ENCODE peak calls at places on chromosomes 2 and 18, in six cellular contexts. V, J, I, O, U and M are unnamed samples. For H3K27me3, the result is how much of the 10 kb centered on the place peaks cover.

GRCh38 chr2:222950886-222951285 is 90.0 kb downstream of the ACSL3 start:
- DNase-seq in O (no peak), J (no peak), V (peak), U (no peak), I (no peak), M (no peak)

GRCh38 chr18:66329716-66330115 is 274.2 kb downstream of the CDH19 start:
- DNase-seq in O (peak), J (no peak), U (no peak), V (no peak), I (no peak), M (no peak)

GRCh38 chr2:94990956-94991355 is 34.6 kb upstream of the MAL start:
- DNase-seq in I (no peak), V (no peak), O (no peak), U (no peak), J (no peak), M (no peak)

GRCh38 chr2:175147196-175147595 is 20.8 kb downstream of the ATF2 start:
- DNase-seq in I (no peak), O (no peak), V (no peak), J (no peak), U (no peak), M (no peak)

GRCh38 chr2:119250891-119251290 is 27.3 kb downstream of the STEAP3 start:
- DNase-seq in I (no peak), J (no peak), U (no peak), O (no peak), V (no peak), M (no peak)

GRCh38 chr2:10504994-10505820 is 57.1 kb upstream of the ODC1 start:
- DNase-seq in I (no peak), J (no peak), O (no peak), U (no peak), V (no peak), M (no peak)

GRCh38 chr2:203018181-203018580 is 3.5 kb downstream of the NBEAL1 start:
- DNase-seq in U (no peak), I (no peak), V (peak), J (no peak), O (no peak), M (no peak)

GRCh38 chr18:79496978-79497637 is 101.4 kb downstream of the NFATC1 start:
- DNase-seq in O (no peak), V (peak), U (no peak), I (no peak), J (peak), M (no peak)

GRCh38 chr2:176079851-176080539 is 3.8 kb downstream of the EVX2 start:
- DNase-seq in V (peak), O (peak), I (no peak), J (no peak), U (peak), M (no peak)

GRCh38 chr2:85355073-85355410 is 473 bp downstream of the ELMOD3 start:
- DNase-seq in I (no peak), O (no peak), U (no peak), J (no peak), V (peak), M (no peak)
- TF ChIP-seq CTCF in I (no peak), O (no peak), U (no peak), J (no peak), V (no peak), M (no peak)

GRCh38 chr2:230564805-230565779 is 147.6 kb upstream of the CAB39 start:
- DNase-seq in U (no peak), I (no peak), O (no peak), V (peak), J (no peak), M (no peak)
- H3K27ac ChIP-seq in U (no peak), I (no peak), O (no peak), V (no peak), J (no peak), M (no peak)

DNA sequence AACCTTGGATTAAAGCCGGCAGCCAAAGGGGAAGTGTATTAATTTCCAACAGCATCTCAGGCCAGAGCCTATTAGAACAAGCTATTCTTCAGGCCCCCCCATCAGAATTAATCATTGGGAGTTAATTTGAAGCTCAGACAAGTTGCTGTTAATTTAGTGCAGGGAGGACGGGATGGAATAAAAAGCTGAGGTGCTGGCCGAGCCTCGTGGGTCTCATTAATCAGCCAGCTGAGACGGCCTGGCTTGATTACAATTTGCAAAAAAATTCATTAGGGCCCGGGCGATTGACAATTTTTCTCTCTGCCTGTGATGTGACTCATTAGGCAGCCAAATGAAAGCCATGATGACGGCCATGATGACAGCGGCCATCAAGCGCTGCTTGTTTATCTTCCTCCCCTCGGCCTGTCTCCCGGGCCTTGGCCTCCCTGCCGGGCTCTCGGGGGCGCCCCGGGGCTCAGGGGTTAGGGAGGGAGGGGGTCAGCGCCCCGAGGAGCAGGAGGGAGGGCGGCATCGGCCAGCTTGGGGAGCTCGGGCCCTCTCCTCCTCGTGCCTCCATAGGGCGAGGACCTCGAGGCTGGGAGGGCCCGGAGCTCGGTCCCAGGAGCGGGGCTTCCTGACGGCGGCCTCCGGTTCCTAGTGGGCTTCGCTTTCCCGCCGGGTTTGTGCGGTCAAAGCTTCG is 5.2 kb downstream of the GBX2 start:
- DNase-seq in O (peak), J (no peak), U (no peak), I (no peak), V (no peak), M (no peak)
- H3K27me3 ChIP-seq in O (half or more), J (half or more), U (under half), I (under half), V (half or more), M (under half)

GRCh38 chr2:220057922-220058321 is 430.5 kb downstream of the SLC4A3 start:
- DNase-seq in J (no peak), V (no peak), O (no peak), I (no peak), U (no peak), M (no peak)

GRCh38 chr2:220051716-220052115 is 424.3 kb downstream of the SLC4A3 start:
- DNase-seq in U (no peak), J (no peak), I (no peak), O (no peak), V (no peak), M (no peak)

GRCh38 chr2:220053919-220054318 is 426.5 kb downstream of the SLC4A3 start:
- DNase-seq in O (no peak), U (peak), J (no peak), V (no peak), I (no peak), M (no peak)
- TF ChIP-seq CTCF in O (peak), U (peak), J (no peak), V (peak), I (no peak), M (no peak)